ENCODE peak calls at places on chromosomes 6 and 20, in five cellular contexts. F is neuronal stem cell, T is IMR-90, I is mesenchymal stem cell, Y is mesendoderm. L is an unnamed sample.

GRCh38 chr20:45907219-45907948 is 4.6 kb downstream of the PLTP start:
- DNase-seq in Y (no peak), I (no peak), T (no peak), F (no peak), L (no peak)

GRCh38 chr6:99467509-99468106 is 42.5 kb upstream of the PNISR start:
- DNase-seq in T (peak), Y (no peak), F (peak), I (peak), L (no peak)

GRCh38 chr6:158017621-158018369 is 36.1 kb downstream of the SYNJ2 start:
- DNase-seq in F (no peak), I (no peak), T (no peak), Y (no peak), L (no peak)

GRCh38 chr20:58921564-58921963 is 59.5 kb upstream of the NELFCD start:
- DNase-seq in F (no peak), I (no peak), Y (no peak), T (no peak), L (no peak)

GRCh38 chr20:40703981-40704530 is 15.0 kb upstream of the MAFB start:
- DNase-seq in F (no peak), T (no peak), I (no peak), Y (no peak), L (no peak)

GRCh38 chr6:25259756-25260155 is 19.4 kb upstream of the CARMIL1 start:
- DNase-seq in Y (no peak), F (no peak), T (no peak), I (no peak), L (no peak)

GRCh38 chr6:168994966-168995365 is 258.7 kb downstream of the THBS2 start:
- DNase-seq in T (no peak), F (no peak), Y (no peak), I (no peak), L (no peak)

GRCh38 chr6:130560231-130560630 is 194.4 kb downstream of the TMEM200A start:
- DNase-seq in I (peak), Y (no peak), T (peak), F (no peak), L (no peak)

GRCh38 chr6:36969240-36969691 is 14.7 kb downstream of the PI16 start:
- DNase-seq in T (no peak), Y (no peak), I (no peak), F (no peak), L (no peak)

DNA sequence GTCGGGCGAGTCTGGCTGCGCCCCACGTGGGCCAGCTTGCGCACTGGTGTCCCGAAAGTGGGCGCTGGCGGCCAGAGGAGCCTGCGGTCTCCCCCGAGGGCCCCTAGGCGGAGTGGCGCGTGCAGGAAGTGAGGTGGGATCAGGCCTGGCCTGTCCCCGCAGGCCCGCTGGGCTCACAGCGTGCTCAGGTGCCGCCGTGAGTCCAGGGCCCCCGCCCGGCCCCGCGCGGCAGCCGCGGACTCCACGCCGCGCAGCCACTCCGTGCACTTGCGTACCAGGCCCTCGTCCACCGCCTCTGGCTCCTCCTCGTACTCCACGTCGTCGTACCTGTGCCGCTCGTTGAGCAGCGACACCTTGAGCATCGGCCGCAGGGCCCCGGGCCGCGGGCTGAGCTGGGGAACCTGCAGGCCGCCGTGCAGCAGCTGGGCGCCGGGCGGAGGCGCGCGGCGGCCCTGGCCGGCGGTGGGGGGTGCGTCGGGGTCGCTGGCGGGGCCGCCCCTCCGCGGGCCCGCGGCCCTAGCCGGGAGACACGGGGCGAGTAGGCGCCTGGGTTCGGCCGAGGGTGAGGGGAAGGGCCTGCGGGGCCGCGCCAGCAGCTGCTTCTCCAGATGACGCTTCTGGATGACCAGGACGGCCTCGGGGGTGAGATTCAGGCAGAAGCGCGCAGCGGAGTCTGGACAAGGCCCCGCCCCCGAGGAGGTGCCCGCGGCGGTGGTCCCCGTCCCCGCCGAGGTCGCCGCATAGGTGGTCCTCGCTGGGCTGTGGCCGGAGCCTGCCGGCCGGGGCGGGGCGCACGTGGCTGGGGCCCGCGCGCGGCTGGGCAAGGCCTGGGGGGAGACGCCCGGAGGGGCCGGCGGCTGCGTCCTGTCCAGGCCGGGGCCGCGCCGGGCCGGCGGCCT is 861 bp downstream of the PRR18 start:
- DNase-seq in Y (peak), F (peak), T (no peak), I (peak), L (peak)
- H2BK15ac ChIP-seq in Y (no peak), F (peak), T (no peak), I (no peak), L (no peak)

GRCh38 chr6:2876210-2877056 is 26.7 kb downstream of the SERPINB9 start:
- DNase-seq in F (no peak), Y (peak), T (peak), I (peak), L (no peak)
- H2BK15ac ChIP-seq in F (no peak), Y (no peak), T (no peak), I (no peak), L (no peak)

DNA sequence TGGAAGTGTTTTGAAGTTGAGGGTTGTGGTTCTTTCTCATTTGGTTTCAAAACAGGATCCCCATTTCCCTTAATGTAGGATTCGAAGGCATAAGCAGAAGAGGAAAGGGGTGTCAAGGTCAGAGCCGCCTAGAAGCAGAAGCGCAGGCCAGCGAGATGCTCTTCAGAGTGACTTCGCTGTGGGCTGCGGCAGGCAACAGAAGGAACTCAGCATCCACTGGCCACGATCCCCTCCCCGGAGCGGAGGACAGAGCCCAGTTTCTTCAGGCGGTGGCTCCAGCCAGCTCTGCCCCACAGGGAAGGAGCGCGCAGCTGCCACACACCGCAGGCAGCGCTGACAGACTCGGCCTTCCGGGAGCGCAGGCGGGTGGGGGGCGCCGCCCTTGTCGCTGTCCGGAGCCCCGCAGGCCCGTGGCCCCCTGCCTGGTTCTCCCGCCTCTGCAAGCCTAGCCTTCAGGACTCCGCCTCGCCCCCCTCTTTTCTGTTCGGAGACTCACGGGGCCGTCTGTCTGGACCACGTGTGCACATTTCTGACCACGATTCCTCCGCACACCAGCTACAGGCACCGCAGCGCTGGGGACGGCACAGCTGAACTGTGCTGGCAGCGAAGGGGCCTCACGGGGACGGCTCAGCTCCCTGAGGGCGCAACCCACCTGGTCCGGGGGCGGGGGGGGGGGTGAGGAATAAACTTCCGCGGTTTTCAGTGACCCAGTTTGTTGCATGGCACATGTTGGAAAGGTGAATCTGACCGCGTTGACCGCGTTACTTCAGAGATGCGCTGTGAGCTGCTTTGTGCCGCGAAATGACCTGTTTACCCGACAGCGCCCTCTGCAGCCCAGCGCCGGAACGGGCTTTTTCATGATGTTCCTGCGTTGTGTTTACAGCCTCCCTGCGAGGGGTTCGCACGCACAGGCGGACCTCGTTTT is 26.1 kb downstream of the TTLL2 start:
- DNase-seq in I (peak), T (no peak), F (peak), Y (peak), L (peak)
- H2BK15ac ChIP-seq in I (no peak), T (no peak), F (peak), Y (no peak), L (no peak)

DNA sequence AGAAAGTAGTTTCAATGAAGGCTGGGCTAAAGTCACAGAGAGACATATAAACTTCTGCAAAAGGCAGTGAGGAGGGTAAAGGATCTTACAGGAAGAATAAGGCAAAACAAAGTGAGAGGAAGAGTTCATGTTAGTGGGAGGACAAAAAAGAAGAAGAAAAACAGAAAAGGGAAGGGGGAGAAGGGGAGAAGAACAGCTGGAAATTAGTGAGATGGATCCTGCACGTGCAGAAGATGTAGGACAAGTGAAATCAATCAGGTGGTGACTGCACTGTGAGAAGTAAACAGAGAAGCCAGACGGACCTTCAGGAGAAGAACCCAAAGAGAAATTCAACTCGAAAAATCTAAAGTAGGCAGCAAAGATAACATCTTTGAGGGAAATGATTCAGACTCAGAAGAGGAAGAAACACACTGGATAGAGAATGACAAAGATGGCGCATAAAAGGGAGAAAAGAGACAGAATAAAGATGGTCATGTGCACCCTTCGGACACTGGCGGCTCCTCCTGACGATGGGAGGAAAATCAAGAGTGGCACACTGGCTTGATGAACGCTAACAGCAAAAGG is 105.9 kb downstream of the MYB start:
- DNase-seq in T (no peak), I (no peak), Y (no peak), F (no peak), L (no peak)
- H2BK15ac ChIP-seq in T (no peak), I (no peak), Y (no peak), F (no peak), L (no peak)

DNA sequence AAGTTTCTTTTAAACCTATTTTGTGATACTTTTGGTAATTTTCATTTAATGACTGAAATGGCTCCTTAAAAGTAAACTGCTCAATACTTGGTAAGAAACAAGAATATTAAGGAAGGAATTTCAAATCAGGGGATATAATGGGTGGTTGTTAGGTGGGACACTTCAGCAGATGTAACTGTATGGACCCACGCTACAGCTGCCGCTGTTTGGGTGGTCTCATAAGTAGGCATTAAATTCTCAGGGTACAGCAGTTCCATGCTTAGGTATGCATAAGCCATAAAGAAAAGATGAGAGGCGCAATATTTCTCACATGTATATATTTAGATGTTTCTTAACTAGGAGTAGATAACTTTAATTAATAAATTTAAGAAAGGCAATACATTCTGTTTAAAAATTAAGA is 35.0 kb downstream of the COL19A1 start:
- DNase-seq in T (no peak), F (no peak), I (no peak), Y (no peak), L (no peak)
- H2BK15ac ChIP-seq in T (no peak), F (no peak), I (no peak), Y (no peak), L (no peak)

DNA sequence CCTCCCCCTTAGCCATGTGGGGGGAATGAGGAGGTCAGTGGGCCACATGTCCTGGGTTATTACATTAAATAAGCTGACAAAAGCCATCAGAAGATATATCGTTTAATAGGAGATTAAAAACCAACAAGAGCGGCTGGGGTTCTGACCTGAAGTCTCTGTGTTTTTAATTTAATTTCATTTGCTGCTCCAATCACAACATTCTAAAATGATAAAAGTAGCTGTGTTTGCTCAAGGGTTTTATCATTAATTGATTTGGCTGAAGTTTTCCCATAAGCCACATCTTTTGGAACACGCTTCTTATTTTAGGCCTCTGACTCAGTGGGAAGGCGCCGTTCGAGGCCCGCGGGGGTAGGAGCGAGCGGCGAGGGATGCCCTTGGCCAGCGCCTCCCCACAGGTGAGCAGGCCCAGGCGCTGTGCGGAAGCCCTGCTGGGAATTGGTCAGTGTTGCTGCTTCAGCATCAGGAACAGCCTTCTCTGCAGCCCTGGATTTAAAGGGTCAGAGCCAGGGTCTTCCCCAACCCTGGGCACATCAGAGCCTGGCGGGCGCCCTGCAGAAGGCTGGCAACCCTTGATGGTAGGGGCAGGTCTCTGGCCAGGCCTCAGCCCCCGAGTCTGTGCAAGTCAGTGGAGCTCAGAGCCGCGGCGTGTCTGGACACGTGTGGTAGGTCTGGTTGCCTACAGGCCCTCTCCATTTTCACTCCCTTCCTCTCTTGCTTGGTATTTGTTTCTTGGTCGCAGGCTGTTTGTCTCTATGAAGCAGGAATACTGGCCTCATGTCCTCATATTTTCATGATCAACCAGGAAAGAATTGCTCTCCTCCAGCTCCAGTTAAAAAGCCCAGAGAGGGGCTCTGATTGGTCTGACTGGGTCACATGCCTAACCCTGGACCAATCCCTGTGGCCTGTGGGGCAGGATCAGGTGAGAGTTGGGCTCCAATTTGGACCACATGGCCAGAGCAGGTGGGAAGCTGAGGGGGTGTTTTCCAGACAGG is 30.9 kb upstream of the MLN start:
- DNase-seq in Y (no peak), T (no peak), I (no peak), F (no peak), L (no peak)
- H2BK15ac ChIP-seq in Y (no peak), T (no peak), I (no peak), F (peak), L (no peak)

GRCh38 chr20:36542019-36542488 is 735 bp downstream of the MYL9 start:
- DNase-seq in F (peak), I (peak), T (peak), Y (peak), L (peak)
- H2BK15ac ChIP-seq in F (peak), I (peak), T (peak), Y (no peak), L (no peak)

GRCh38 chr6:7139835-7140470 is 32.2 kb downstream of the RREB1 start:
- DNase-seq in I (no peak), T (no peak), Y (no peak), F (no peak), L (no peak)

GRCh38 chr6:7140631-7141366 is 33.0 kb downstream of the RREB1 start:
- DNase-seq in F (peak), I (peak), T (peak), Y (peak), L (peak)

GRCh38 chr6:7144810-7145209 is 37.0 kb downstream of the RREB1 start:
- DNase-seq in Y (no peak), I (no peak), F (no peak), T (no peak), L (no peak)

GRCh38 chr6:7143161-7143974 is 35.6 kb downstream of the RREB1 start:
- DNase-seq in Y (peak), F (no peak), T (no peak), I (peak), L (no peak)

GRCh38 chr6:7142228-7142801 is 34.6 kb downstream of the RREB1 start:
- DNase-seq in Y (no peak), F (no peak), T (no peak), I (no peak), L (no peak)
- H2BK15ac ChIP-seq in Y (no peak), F (peak), T (no peak), I (no peak), L (peak)

L was measured in H9.